ENCODE peak calls at places on chromosome 4, in four cellular contexts. C is HCT116, M is IMR-90, K is HepG2. O is an unnamed sample.

GRCh38 chr4:29560452-29560851 is 1159.7 kb upstream of the PCDH7 start:
- DNase-seq in C (no peak), M (no peak), K (no peak), O (no peak)

GRCh38 chr4:66017671-66018070 is 347.4 kb upstream of the EPHA5 start:
- DNase-seq in C (no peak), M (no peak), K (no peak), O (no peak)

GRCh38 chr4:118335316-118335715 is 17.5 kb downstream of the PRSS12 start:
- DNase-seq in C (no peak), M (no peak), K (no peak), O (no peak)

GRCh38 chr4:122458625-122459024 is 2.1 kb upstream of the IL2 start:
- DNase-seq in C (no peak), M (peak; percentile 17), K (no peak), O (no peak)

GRCh38 chr4:187550256-187550950 is 445.2 kb upstream of the ZFP42 start:
- DNase-seq in C (peak; percentile 7), M (peak; percentile 30), K (no peak), O (no peak)

GRCh38 chr4:24583451-24584174 is 741 bp downstream of the DHX15 start:
- DNase-seq in C (peak; percentile 26), M (peak; percentile 37), K (peak; percentile 47), O (peak; percentile 81)

GRCh38 chr4:5460106-5460801 is 248.1 kb downstream of the EVC2 start:
- DNase-seq in C (peak; percentile 4), M (peak; percentile 37), K (peak; percentile 13), O (peak; percentile 60)

GRCh38 chr4:162705130-162705803 is 461.4 kb downstream of the NAF1 start:
- DNase-seq in C (no peak), M (no peak), K (no peak), O (no peak)

GRCh38 chr4:24105183-24106039 is 215.6 kb upstream of the PPARGC1A start:
- DNase-seq in C (no peak), M (peak; percentile 99), K (no peak), O (no peak)

GRCh38 chr4:153148796-153149195 is 55.4 kb upstream of the TRIM2 start:
- DNase-seq in C (no peak), M (peak; percentile 5), K (no peak), O (no peak)

GRCh38 chr4:189769131-189769530 is 171.5 kb upstream of the FRG1 start:
- DNase-seq in C (no peak), M (no peak), K (no peak), O (no peak)

GRCh38 chr4:189771696-189772361 is 168.8 kb upstream of the FRG1 start:
- DNase-seq in C (no peak), M (no peak), K (no peak), O (no peak)

DNA sequence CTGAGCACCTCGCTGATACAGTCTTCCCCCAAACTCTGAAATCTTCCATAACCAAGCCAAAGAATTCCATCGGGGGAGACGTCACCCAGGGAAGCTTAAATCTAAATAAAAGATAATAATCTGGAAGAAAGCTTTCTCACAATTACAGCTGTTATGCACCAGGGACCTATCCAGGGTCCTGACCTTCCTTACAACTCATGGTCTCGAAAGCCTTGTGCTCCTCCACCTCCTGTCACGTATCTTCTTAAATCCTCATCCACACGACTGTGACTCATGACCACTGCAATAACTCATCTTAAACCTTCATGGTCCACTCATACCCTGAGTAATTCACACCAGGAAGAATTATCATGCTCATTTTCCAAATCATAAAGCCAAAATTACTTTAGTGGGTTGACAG is 166.8 kb upstream of the FRG1 start:
- DNase-seq in C (no peak), M (peak; percentile 13), K (no peak), O (no peak)
- TF ChIP-seq RAD21 in C (no peak), M (no peak), K (no peak), O (no peak)

GRCh38 chr4:41189669-41190068 is 24.7 kb downstream of the APBB2 start:
- DNase-seq in C (no peak), M (no peak), K (no peak), O (no peak)
- TF ChIP-seq RAD21 in C (no peak), M (no peak), K (no peak), O (no peak)

GRCh38 chr4:112510468-112511293 is 5.3 kb downstream of the NEUROG2 start:
- DNase-seq in C (no peak), M (no peak), K (no peak), O (peak; percentile 73)
- TF ChIP-seq RAD21 in C (no peak), M (no peak), K (no peak), O (no peak)

GRCh38 chr4:109079177-109079576 is 223.3 kb downstream of the COL25A1 start:
- DNase-seq in C (no peak), M (peak; percentile 52), K (no peak), O (no peak)
- TF ChIP-seq RAD21 in C (no peak), M (no peak), K (no peak), O (no peak)

GRCh38 chr4:94339779-94340178 is 2.9 kb downstream of the HPGDS start:
- DNase-seq in C (no peak), M (no peak), K (no peak), O (no peak)
- TF ChIP-seq RAD21 in C (no peak), M (no peak), K (no peak), O (no peak)

DNA sequence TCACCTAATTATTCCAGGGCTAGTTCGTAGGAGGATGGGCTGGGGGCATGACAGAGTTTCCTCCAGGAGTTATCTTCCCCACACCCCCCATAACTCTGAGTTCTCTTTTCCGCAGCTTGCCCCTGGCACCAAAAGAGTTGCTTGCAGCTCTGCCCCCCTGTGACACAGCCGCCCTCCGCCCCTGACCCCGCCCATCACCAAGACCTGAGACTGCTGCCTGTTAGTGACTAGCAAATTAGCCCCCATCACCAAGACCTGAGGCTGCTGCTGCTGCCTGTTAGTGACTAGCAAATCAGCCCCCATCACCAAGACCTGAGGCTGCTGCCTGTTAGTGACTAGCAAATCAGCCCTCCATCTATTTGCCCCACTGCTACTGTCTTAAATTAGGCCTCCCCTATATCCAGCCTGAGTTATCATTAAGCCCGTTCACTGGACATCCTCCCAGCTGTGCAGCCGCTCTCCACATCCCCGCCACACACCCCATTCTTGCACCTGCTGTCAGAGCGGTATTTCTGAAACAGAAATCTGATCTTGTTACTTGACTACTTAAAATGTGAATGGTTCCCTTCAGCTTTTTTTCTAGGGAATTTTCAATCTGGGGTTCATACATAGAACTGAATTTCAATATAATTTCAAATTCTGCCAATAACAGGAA is 1.5 kb upstream of the PAPSS1 start:
- DNase-seq in C (no peak), M (no peak), K (no peak), O (no peak)
- TF ChIP-seq RAD21 in C (no peak), M (no peak), K (no peak), O (no peak)

O was measured in SK-N-SH.